ENCODE peak calls at places on chromosomes 5 and 9, in four cellular contexts. One of them, this sample, is unnamed.
A peak's percentile ranks its signal among the peaks of the same experiment; 100 is the strongest.

GRCh38 chr9:10282084-10282483 is 330.7 kb downstream of the PTPRD start:
- DNase-seq in breast epithelium: no peak
- DNase-seq in mucosa of descending colon: no peak
- DNase-seq in A549: no peak
- DNase-seq in this sample: no peak

GRCh38 chr5:112870976-112871375 is 9.9 kb downstream of the SRP19 start:
- DNase-seq in breast epithelium: no peak
- DNase-seq in mucosa of descending colon: no peak
- DNase-seq in A549: no peak
- DNase-seq in this sample: no peak

GRCh38 chr9:124045076-124045829 is 33.7 kb downstream of the LHX2 start:
- DNase-seq in breast epithelium: no peak
- DNase-seq in mucosa of descending colon: no peak
- DNase-seq in A549: no peak
- DNase-seq in this sample: no peak

GRCh38 chr9:129273136-129273895 is 95.3 kb upstream of the IER5L start:
- DNase-seq in breast epithelium: no peak
- DNase-seq in mucosa of descending colon: no peak
- DNase-seq in A549: no peak
- DNase-seq in this sample: peak; percentile 5

GRCh38 chr5:88746438-88746882 is 136.5 kb downstream of the MEF2C start:
- DNase-seq in breast epithelium: no peak
- DNase-seq in mucosa of descending colon: no peak
- DNase-seq in A549: no peak
- DNase-seq in this sample: no peak

GRCh38 chr5:148268556-148268955 is at the start of gene SPINK13:
- DNase-seq in breast epithelium: no peak
- DNase-seq in mucosa of descending colon: no peak
- DNase-seq in A549: no peak
- DNase-seq in this sample: no peak

GRCh38 chr9:7320139-7320538 is 479.4 kb downstream of the DMAC1 start:
- DNase-seq in breast epithelium: no peak
- DNase-seq in mucosa of descending colon: no peak
- DNase-seq in A549: peak; percentile 26
- DNase-seq in this sample: no peak

GRCh38 chr5:9157020-9157419 is 388.9 kb downstream of the SEMA5A start:
- DNase-seq in breast epithelium: no peak
- DNase-seq in mucosa of descending colon: no peak
- DNase-seq in A549: no peak
- DNase-seq in this sample: no peak

GRCh38 chr5:73861313-73861978 is 235.4 kb downstream of the ARHGEF28 start:
- DNase-seq in breast epithelium: no peak
- DNase-seq in mucosa of descending colon: no peak
- DNase-seq in A549: no peak
- DNase-seq in this sample: no peak

GRCh38 chr9:112881366-112881765 is 9.3 kb downstream of the SLC46A2 start:
- DNase-seq in breast epithelium: no peak
- DNase-seq in mucosa of descending colon: no peak
- DNase-seq in A549: no peak
- DNase-seq in this sample: no peak

GRCh38 chr5:65539827-65540226 is 23.1 kb downstream of the CENPK start:
- DNase-seq in breast epithelium: no peak
- DNase-seq in mucosa of descending colon: no peak
- DNase-seq in A549: no peak
- DNase-seq in this sample: no peak

DNA sequence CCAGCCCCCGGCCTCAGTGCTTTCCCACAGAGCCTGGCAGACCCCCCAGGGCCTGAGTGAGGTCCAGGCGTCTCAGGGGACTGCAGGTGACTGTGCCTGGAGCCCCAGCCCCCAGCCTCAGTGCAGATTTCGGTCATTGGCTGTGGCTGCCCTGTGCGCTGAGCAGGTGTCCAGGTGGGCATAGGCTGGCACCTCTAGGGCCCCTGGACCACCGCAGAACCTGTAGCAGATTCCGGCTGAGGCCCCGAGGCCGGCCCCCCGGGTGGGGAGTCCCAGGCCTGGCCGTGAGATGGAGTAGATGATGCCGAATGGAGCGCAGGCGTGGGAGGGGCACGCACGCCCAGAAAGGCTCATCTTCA is 12.1 kb downstream of the EXD3 start:
- DNase-seq in breast epithelium: no peak
- DNase-seq in mucosa of descending colon: no peak
- DNase-seq in A549: no peak
- DNase-seq in this sample: no peak
- H3K4me1 ChIP-seq in breast epithelium: peaks cover 19% of the 10 kb centered on the region
- H3K4me1 ChIP-seq in mucosa of descending colon: peaks cover 46% of the 10 kb centered on the region
- H3K4me1 ChIP-seq in A549: peaks cover 36% of the 10 kb centered on the region
- H3K4me1 ChIP-seq in this sample: no peaks in the 10 kb centered on the region

GRCh38 chr9:131259432-131259885 is 16.9 kb downstream of the FAM78A start:
- DNase-seq in breast epithelium: no peak
- DNase-seq in mucosa of descending colon: no peak
- DNase-seq in A549: no peak
- DNase-seq in this sample: no peak
- H3K4me1 ChIP-seq in breast epithelium: no peaks in the 10 kb centered on the region
- H3K4me1 ChIP-seq in mucosa of descending colon: peaks cover 8% of the 10 kb centered on the region
- H3K4me1 ChIP-seq in A549: peaks cover 8% of the 10 kb centered on the region
- H3K4me1 ChIP-seq in this sample: no peaks in the 10 kb centered on the region

DNA sequence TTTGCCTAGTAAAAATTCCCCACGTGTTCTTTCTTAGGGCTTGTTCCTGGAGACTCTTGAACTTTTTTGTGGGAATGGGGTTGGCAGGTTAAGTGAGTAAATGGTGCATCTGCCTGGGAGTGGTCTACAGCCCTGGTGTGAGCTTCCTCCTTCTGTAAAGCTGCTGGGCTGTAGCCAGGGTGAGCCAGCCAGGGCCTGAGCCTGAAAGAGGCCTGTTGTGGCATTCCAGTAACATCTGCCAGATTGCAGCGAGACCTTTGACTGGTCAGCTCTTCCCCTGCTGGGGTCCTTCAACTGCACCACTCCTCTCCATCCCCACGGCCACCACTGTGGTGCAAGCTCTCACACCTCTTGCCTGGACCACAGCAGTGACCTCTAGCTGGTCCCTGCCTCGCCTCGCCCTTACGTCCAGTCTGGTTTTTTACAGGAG is 47.5 kb downstream of the SLC22A5 start:
- DNase-seq in breast epithelium: no peak
- DNase-seq in mucosa of descending colon: no peak
- DNase-seq in A549: no peak
- DNase-seq in this sample: no peak
- H3K4me1 ChIP-seq in breast epithelium: peaks cover 24% of the 10 kb centered on the region
- H3K4me1 ChIP-seq in mucosa of descending colon: peaks cover 79% of the 10 kb centered on the region
- H3K4me1 ChIP-seq in A549: peaks cover 31% of the 10 kb centered on the region
- H3K4me1 ChIP-seq in this sample: peaks cover 5% of the 10 kb centered on the region

GRCh38 chr9:133370680-133371079 is 5.2 kb downstream of the SURF4 start:
- DNase-seq in breast epithelium: no peak
- DNase-seq in mucosa of descending colon: peak; percentile 25
- DNase-seq in A549: no peak
- DNase-seq in this sample: no peak
- H3K4me1 ChIP-seq in breast epithelium: peaks cover 29% of the 10 kb centered on the region
- H3K4me1 ChIP-seq in mucosa of descending colon: peaks cover 50% of the 10 kb centered on the region
- H3K4me1 ChIP-seq in A549: peaks cover 17% of the 10 kb centered on the region
- H3K4me1 ChIP-seq in this sample: no peaks in the 10 kb centered on the region

This sample was measured in HAP-1.